ENCODE peak calls at places on chromosome 12, in seven cellular contexts. One of them, this sample, is unnamed. For H3K36me3, the result is how much of the 10 kb centered on the place peaks cover.

GRCh38 chr12:76018111-76018510 is 13.5 kb downstream of the PHLDA1 start:
- DNase-seq in ovary: no peak
- DNase-seq in psoas muscle: no peak
- DNase-seq in GM23248: peak
- DNase-seq in heart left ventricle: no peak
- DNase-seq in mammary epithelial cell: no peak
- DNase-seq in MM.1S: no peak
- DNase-seq in this sample: no peak

GRCh38 chr12:106721931-106722330 is 52.6 kb upstream of the RIC8B start:
- DNase-seq in MM.1S: no peak
- DNase-seq in mammary epithelial cell: no peak
- DNase-seq in psoas muscle: no peak
- DNase-seq in GM23248: no peak
- DNase-seq in ovary: no peak
- DNase-seq in heart left ventricle: no peak
- DNase-seq in this sample: no peak

GRCh38 chr12:90112668-90113067 is 404.0 kb upstream of the ATP2B1 start:
- DNase-seq in mammary epithelial cell: no peak
- DNase-seq in GM23248: no peak
- DNase-seq in psoas muscle: no peak
- DNase-seq in heart left ventricle: no peak
- DNase-seq in ovary: no peak
- DNase-seq in MM.1S: no peak
- DNase-seq in this sample: no peak

GRCh38 chr12:56601503-56601902 is 28.6 kb downstream of the BAZ2A start:
- DNase-seq in heart left ventricle: no peak
- DNase-seq in psoas muscle: no peak
- DNase-seq in mammary epithelial cell: no peak
- DNase-seq in GM23248: peak
- DNase-seq in ovary: no peak
- DNase-seq in MM.1S: no peak
- DNase-seq in this sample: no peak

GRCh38 chr12:31353730-31354708 is 28.1 kb upstream of the SINHCAF start:
- DNase-seq in GM23248: no peak
- DNase-seq in psoas muscle: no peak
- DNase-seq in heart left ventricle: no peak
- DNase-seq in MM.1S: no peak
- DNase-seq in ovary: no peak
- DNase-seq in mammary epithelial cell: no peak
- DNase-seq in this sample: no peak

GRCh38 chr12:2411586-2412304 is 359.0 kb downstream of the CACNA1C start:
- DNase-seq in mammary epithelial cell: no peak
- DNase-seq in psoas muscle: no peak
- DNase-seq in MM.1S: no peak
- DNase-seq in GM23248: no peak
- DNase-seq in heart left ventricle: no peak
- DNase-seq in ovary: no peak
- DNase-seq in this sample: no peak

GRCh38 chr12:5694759-5695409 is 250.2 kb downstream of the ANO2 start:
- DNase-seq in ovary: no peak
- DNase-seq in psoas muscle: no peak
- DNase-seq in heart left ventricle: no peak
- DNase-seq in GM23248: no peak
- DNase-seq in mammary epithelial cell: no peak
- DNase-seq in MM.1S: no peak
- DNase-seq in this sample: no peak

GRCh38 chr12:123041042-123041531 is 60.6 kb downstream of the ARL6IP4 start:
- DNase-seq in mammary epithelial cell: no peak
- DNase-seq in ovary: no peak
- DNase-seq in MM.1S: no peak
- DNase-seq in GM23248: no peak
- DNase-seq in psoas muscle: no peak
- DNase-seq in heart left ventricle: no peak
- DNase-seq in this sample: no peak

GRCh38 chr12:55927588-55928502 is at the start of gene PYM1:
- DNase-seq in MM.1S: peak
- DNase-seq in heart left ventricle: peak
- DNase-seq in mammary epithelial cell: peak
- DNase-seq in GM23248: peak
- DNase-seq in psoas muscle: peak
- DNase-seq in ovary: peak
- DNase-seq in this sample: peak

GRCh38 chr12:48788852-48789775 is at the start of gene ADCY6:
- DNase-seq in psoas muscle: peak
- DNase-seq in heart left ventricle: peak
- DNase-seq in mammary epithelial cell: peak
- DNase-seq in GM23248: peak
- DNase-seq in ovary: peak
- DNase-seq in MM.1S: peak
- DNase-seq in this sample: peak

GRCh38 chr12:8844665-8845064 is 22.2 kb downstream of the A2ML1 start:
- DNase-seq in psoas muscle: peak
- DNase-seq in MM.1S: no peak
- DNase-seq in ovary: peak
- DNase-seq in GM23248: no peak
- DNase-seq in heart left ventricle: peak
- DNase-seq in mammary epithelial cell: no peak
- DNase-seq in this sample: no peak

GRCh38 chr12:99087278-99087677 is 442.2 kb downstream of the APAF1 start:
- DNase-seq in MM.1S: no peak
- DNase-seq in mammary epithelial cell: peak
- DNase-seq in heart left ventricle: no peak
- DNase-seq in ovary: no peak
- DNase-seq in GM23248: peak
- DNase-seq in psoas muscle: no peak
- DNase-seq in this sample: no peak

GRCh38 chr12:52674416-52674775 is 5.8 kb downstream of the KRT1 start:
- DNase-seq in GM23248: no peak
- DNase-seq in mammary epithelial cell: no peak
- DNase-seq in heart left ventricle: no peak
- DNase-seq in ovary: no peak
- DNase-seq in psoas muscle: no peak
- DNase-seq in MM.1S: no peak
- DNase-seq in this sample: no peak

GRCh38 chr12:25591132-25591531 is 38.0 kb upstream of the LMNTD1 start:
- DNase-seq in mammary epithelial cell: no peak
- DNase-seq in heart left ventricle: no peak
- DNase-seq in psoas muscle: no peak
- DNase-seq in MM.1S: no peak
- DNase-seq in ovary: no peak
- DNase-seq in GM23248: no peak
- DNase-seq in this sample: no peak

GRCh38 chr12:48995061-48995879 is 3.9 kb downstream of the DDN start:
- DNase-seq in MM.1S: peak
- DNase-seq in GM23248: peak
- DNase-seq in heart left ventricle: peak
- DNase-seq in mammary epithelial cell: peak
- DNase-seq in psoas muscle: peak
- DNase-seq in ovary: peak
- DNase-seq in this sample: peak

GRCh38 chr12:117027251-117028086 is 71.7 kb downstream of the TESC start:
- DNase-seq in GM23248: no peak
- DNase-seq in psoas muscle: no peak
- DNase-seq in heart left ventricle: no peak
- DNase-seq in mammary epithelial cell: no peak
- DNase-seq in ovary: no peak
- DNase-seq in MM.1S: no peak
- DNase-seq in this sample: no peak

GRCh38 chr12:31590730-31591307 is at the start of gene DENND5B:
- DNase-seq in GM23248: peak
- DNase-seq in psoas muscle: peak
- DNase-seq in MM.1S: peak
- DNase-seq in heart left ventricle: peak
- DNase-seq in ovary: peak
- DNase-seq in mammary epithelial cell: peak
- DNase-seq in this sample: peak

GRCh38 chr12:11891350-11892064 is 179.2 kb upstream of the BCL2L14 start:
- DNase-seq in MM.1S: no peak
- DNase-seq in mammary epithelial cell: no peak
- DNase-seq in heart left ventricle: peak
- DNase-seq in GM23248: no peak
- DNase-seq in ovary: peak
- DNase-seq in psoas muscle: no peak
- DNase-seq in this sample: peak

GRCh38 chr12:68865399-68866154 is 57.6 kb downstream of the MDM2 start:
- DNase-seq in ovary: no peak
- DNase-seq in MM.1S: no peak
- DNase-seq in heart left ventricle: no peak
- DNase-seq in GM23248: no peak
- DNase-seq in psoas muscle: no peak
- DNase-seq in mammary epithelial cell: no peak
- DNase-seq in this sample: no peak

GRCh38 chr12:111220363-111220762 is 148.5 kb downstream of the PHETA1 start:
- DNase-seq in psoas muscle: no peak
- DNase-seq in mammary epithelial cell: no peak
- DNase-seq in ovary: no peak
- DNase-seq in heart left ventricle: no peak
- DNase-seq in GM23248: no peak
- DNase-seq in MM.1S: no peak
- DNase-seq in this sample: no peak

GRCh38 chr12:75628916-75629315 is 117.5 kb upstream of the KRR1 start:
- DNase-seq in GM23248: no peak
- DNase-seq in psoas muscle: no peak
- DNase-seq in mammary epithelial cell: no peak
- DNase-seq in MM.1S: no peak
- DNase-seq in heart left ventricle: no peak
- DNase-seq in ovary: no peak
- DNase-seq in this sample: no peak

GRCh38 chr12:31300341-31300740 is 25.6 kb downstream of the SINHCAF start:
- DNase-seq in ovary: no peak
- DNase-seq in MM.1S: no peak
- DNase-seq in heart left ventricle: no peak
- DNase-seq in mammary epithelial cell: no peak
- DNase-seq in GM23248: no peak
- DNase-seq in psoas muscle: no peak
- DNase-seq in this sample: no peak

GRCh38 chr12:131104464-131105350 is 151.0 kb downstream of the ADGRD1 start:
- DNase-seq in MM.1S: peak
- DNase-seq in psoas muscle: peak
- DNase-seq in GM23248: peak
- DNase-seq in ovary: peak
- DNase-seq in mammary epithelial cell: peak
- DNase-seq in heart left ventricle: peak
- DNase-seq in this sample: peak

GRCh38 chr12:86389949-86390348 is 133.8 kb upstream of the MGAT4C start:
- DNase-seq in heart left ventricle: no peak
- DNase-seq in psoas muscle: no peak
- DNase-seq in ovary: no peak
- DNase-seq in GM23248: no peak
- DNase-seq in mammary epithelial cell: peak
- DNase-seq in MM.1S: no peak
- DNase-seq in this sample: no peak

GRCh38 chr12:51911788-51912711 is 4.7 kb downstream of the ACVRL1 start:
- DNase-seq in GM23248: no peak
- DNase-seq in mammary epithelial cell: no peak
- DNase-seq in MM.1S: no peak
- DNase-seq in heart left ventricle: no peak
- DNase-seq in psoas muscle: peak
- DNase-seq in ovary: no peak
- DNase-seq in this sample: peak

GRCh38 chr12:53466640-53467039 is 14.7 kb downstream of the PCBP2 start:
- DNase-seq in heart left ventricle: no peak
- DNase-seq in mammary epithelial cell: peak
- DNase-seq in ovary: no peak
- DNase-seq in MM.1S: no peak
- DNase-seq in psoas muscle: no peak
- DNase-seq in GM23248: no peak
- DNase-seq in this sample: no peak

GRCh38 chr12:112536367-112536730 is 117.6 kb downstream of the PTPN11 start:
- DNase-seq in MM.1S: no peak
- DNase-seq in heart left ventricle: no peak
- DNase-seq in ovary: no peak
- DNase-seq in mammary epithelial cell: no peak
- DNase-seq in psoas muscle: no peak
- DNase-seq in GM23248: no peak
- DNase-seq in this sample: no peak
- H3K36me3 ChIP-seq in MM.1S: under half
- H3K36me3 ChIP-seq in heart left ventricle: under half
- H3K36me3 ChIP-seq in ovary: under half
- H3K36me3 ChIP-seq in mammary epithelial cell: under half
- H3K36me3 ChIP-seq in psoas muscle: under half
- H3K36me3 ChIP-seq in GM23248: under half
- H3K36me3 ChIP-seq in this sample: under half

DNA sequence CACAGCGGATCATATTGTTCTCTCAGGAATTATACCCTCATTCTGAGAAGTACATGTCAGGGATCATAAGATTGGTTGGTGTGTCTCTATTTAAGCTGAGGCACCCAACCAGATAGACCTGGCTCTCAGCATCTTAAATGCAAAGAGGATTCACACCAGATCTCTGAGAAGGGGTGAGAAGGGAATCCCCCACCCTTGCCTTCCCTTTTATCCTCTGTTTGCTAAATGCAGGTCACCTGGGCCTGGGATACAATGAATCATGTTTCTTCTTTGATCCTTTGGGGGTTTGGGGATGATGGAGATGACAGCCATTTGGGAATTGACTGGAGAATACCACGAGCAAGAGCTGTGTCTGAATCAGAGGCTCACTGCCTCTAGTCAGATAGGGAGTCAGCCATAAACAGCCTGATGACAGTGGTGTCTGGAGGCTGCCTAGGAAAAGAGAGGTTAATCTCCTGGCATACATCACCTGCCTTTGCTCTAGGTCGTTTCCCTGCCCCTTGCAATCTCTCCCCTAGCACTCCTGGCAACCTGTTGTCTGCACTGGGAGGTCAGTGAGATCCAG is 11.2 kb upstream of the PDE1B start:
- DNase-seq in MM.1S: no peak
- DNase-seq in ovary: no peak
- DNase-seq in psoas muscle: no peak
- DNase-seq in GM23248: no peak
- DNase-seq in mammary epithelial cell: no peak
- DNase-seq in heart left ventricle: no peak
- DNase-seq in this sample: no peak
- H3K36me3 ChIP-seq in MM.1S: under half
- H3K36me3 ChIP-seq in ovary: under half
- H3K36me3 ChIP-seq in psoas muscle: under half
- H3K36me3 ChIP-seq in GM23248: under half
- H3K36me3 ChIP-seq in mammary epithelial cell: under half
- H3K36me3 ChIP-seq in heart left ventricle: under half
- H3K36me3 ChIP-seq in this sample: under half

GRCh38 chr12:124346425-124347168 is 51.7 kb downstream of the RFLNA start:
- DNase-seq in mammary epithelial cell: no peak
- DNase-seq in psoas muscle: no peak
- DNase-seq in ovary: no peak
- DNase-seq in heart left ventricle: no peak
- DNase-seq in MM.1S: no peak
- DNase-seq in GM23248: no peak
- DNase-seq in this sample: no peak
- H3K36me3 ChIP-seq in mammary epithelial cell: under half
- H3K36me3 ChIP-seq in psoas muscle: half or more
- H3K36me3 ChIP-seq in ovary: under half
- H3K36me3 ChIP-seq in heart left ventricle: half or more
- H3K36me3 ChIP-seq in MM.1S: under half
- H3K36me3 ChIP-seq in GM23248: half or more
- H3K36me3 ChIP-seq in this sample: half or more

DNA sequence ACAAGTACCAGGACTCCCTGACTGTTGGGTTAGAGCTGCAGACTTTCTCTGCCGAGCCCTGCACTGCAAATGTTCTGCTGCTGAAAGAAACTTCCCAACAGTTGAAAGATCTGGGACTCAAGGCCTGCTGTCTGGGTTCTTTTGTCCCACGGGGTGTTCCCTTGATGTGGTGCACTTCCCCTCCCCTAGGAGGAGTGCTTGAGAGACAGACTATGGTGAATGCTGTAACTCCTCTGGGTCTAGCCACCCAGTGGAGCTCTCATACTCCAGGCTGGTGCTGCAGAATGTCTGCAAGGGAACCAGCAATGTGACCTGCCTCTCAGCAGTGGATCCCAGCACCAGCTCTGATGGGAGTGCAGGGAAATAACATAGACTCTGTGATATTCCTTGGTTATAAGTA is 129.2 kb upstream of the SLCO1B1 start:
- DNase-seq in MM.1S: no peak
- DNase-seq in psoas muscle: no peak
- DNase-seq in heart left ventricle: no peak
- DNase-seq in GM23248: no peak
- DNase-seq in mammary epithelial cell: no peak
- DNase-seq in ovary: no peak
- DNase-seq in this sample: no peak
- H3K36me3 ChIP-seq in MM.1S: under half
- H3K36me3 ChIP-seq in psoas muscle: under half
- H3K36me3 ChIP-seq in heart left ventricle: under half
- H3K36me3 ChIP-seq in GM23248: under half
- H3K36me3 ChIP-seq in mammary epithelial cell: under half
- H3K36me3 ChIP-seq in ovary: under half
- H3K36me3 ChIP-seq in this sample: under half

This sample was measured in tibial artery.